ENCODE peak calls at places on chromosomes 1 and 21, in eight cellular contexts. P, V, G, C, W, J, E and K are unnamed samples.

GRCh38 chr1:2585318-2586092 is 1.1 kb upstream of the PRXL2B start:
- DNase-seq in J (peak; percentile 61), E (peak; percentile 36), G (no peak), P (peak; percentile 78), C (peak; percentile 56), W (peak; percentile 77), V (peak; percentile 65), K (no peak)

GRCh38 chr1:200850554-200850953 is 22.2 kb upstream of the GPR25 start:
- DNase-seq in E (no peak), V (no peak), W (no peak), P (no peak), C (no peak), G (no peak), J (no peak), K (no peak)

GRCh38 chr1:227449051-227449450 is 114.3 kb upstream of the ZNF678 start:
- DNase-seq in C (peak; percentile 58), E (no peak), W (peak; percentile 69), P (peak; percentile 83), V (no peak), J (no peak), G (no peak), K (peak; percentile 13)

GRCh38 chr1:94925561-94926364 is 1.1 kb downstream of the CNN3 start:
- DNase-seq in G (peak; percentile 39), V (peak; percentile 79), J (no peak), P (peak; percentile 97), E (peak; percentile 74), W (peak; percentile 46), C (peak; percentile 75), K (peak; percentile 81)

GRCh38 chr1:226633541-226634155 is 85.1 kb downstream of the STUM start:
- DNase-seq in J (no peak), P (no peak), G (no peak), W (no peak), V (no peak), C (no peak), E (no peak), K (no peak)

GRCh38 chr1:83060216-83060615 is 938.7 kb downstream of the TTLL7 start:
- DNase-seq in G (no peak), V (no peak), P (no peak), W (no peak), J (no peak), C (no peak), E (no peak), K (no peak)

GRCh38 chr1:178434360-178434759 is 62.4 kb downstream of the CLEC20A start:
- DNase-seq in J (no peak), C (no peak), P (no peak), W (no peak), E (no peak), V (no peak), G (no peak), K (no peak)

GRCh38 chr21:41425954-41426655 is at the start of gene MX1:
- DNase-seq in W (peak; percentile 91), V (peak; percentile 82), E (peak; percentile 70), J (no peak), C (peak; percentile 71), P (peak; percentile 75), G (peak; percentile 63), K (no peak)

GRCh38 chr1:203325004-203325417 is 19.7 kb downstream of the BTG2 start:
- DNase-seq in G (no peak), V (no peak), E (no peak), C (no peak), J (no peak), W (peak; percentile 84), P (peak; percentile 83), K (no peak)

GRCh38 chr1:11499825-11500331 is 20.9 kb downstream of the DISP3 start:
- DNase-seq in V (no peak), W (no peak), C (no peak), E (no peak), J (no peak), P (no peak), G (no peak), K (no peak)

GRCh38 chr1:224922404-224923164 is 6.9 kb upstream of the DNAH14 start:
- DNase-seq in G (no peak), J (no peak), W (peak; percentile 55), P (peak; percentile 73), C (peak; percentile 53), E (no peak), V (no peak), K (no peak)

GRCh38 chr1:203178083-203178482 is 2.5 kb upstream of the MYBPH start:
- DNase-seq in P (peak; percentile 91), W (no peak), V (no peak), C (peak; percentile 85), J (no peak), E (no peak), G (no peak), K (no peak)

GRCh38 chr1:1092149-1092855 is 18.2 kb upstream of the RNF223 start:
- DNase-seq in J (no peak), V (no peak), C (no peak), P (no peak), W (no peak), E (no peak), G (no peak), K (no peak)

GRCh38 chr1:227368009-227368408 is 49.7 kb upstream of the CDC42BPA start:
- DNase-seq in P (no peak), C (no peak), J (no peak), V (no peak), G (no peak), W (no peak), E (no peak), K (no peak)

GRCh38 chr1:61692155-61692783 is 32.7 kb downstream of the TM2D1 start:
- DNase-seq in P (no peak), E (peak; percentile 13), G (no peak), J (no peak), W (no peak), C (no peak), V (no peak), K (no peak)

GRCh38 chr1:167501513-167502191 is 16.7 kb downstream of the CD247 start:
- DNase-seq in E (no peak), G (no peak), J (no peak), C (no peak), W (no peak), V (no peak), P (no peak), K (no peak)

GRCh38 chr1:22731924-22732522 is 21.4 kb downstream of the EPHB2 start:
- DNase-seq in G (no peak), V (no peak), J (no peak), E (no peak), W (no peak), P (peak; percentile 81), C (no peak), K (no peak)

GRCh38 chr1:67058761-67059160 is 4.8 kb upstream of the SLC35D1 start:
- DNase-seq in G (no peak), C (no peak), E (no peak), P (no peak), J (no peak), W (no peak), V (no peak), K (no peak)

GRCh38 chr1:20887269-20887668 is 100.2 kb upstream of the HP1BP3 start:
- DNase-seq in W (no peak), P (no peak), E (no peak), V (no peak), J (no peak), C (no peak), G (no peak), K (no peak)

GRCh38 chr1:2095394-2095793 is 45.2 kb downstream of the PRKCZ start:
- DNase-seq in P (no peak), V (no peak), W (no peak), J (no peak), C (no peak), G (no peak), E (no peak), K (no peak)

GRCh38 chr1:29392486-29393450 is 156.4 kb downstream of the PTPRU start:
- DNase-seq in E (no peak), W (no peak), V (no peak), C (no peak), P (peak; percentile 36), G (no peak), J (no peak), K (no peak)

GRCh38 chr1:10679521-10680220 is 116.8 kb downstream of the CASZ1 start:
- DNase-seq in C (peak; percentile 69), E (peak; percentile 76), G (no peak), P (peak; percentile 96), W (no peak), J (no peak), V (no peak), K (no peak)

GRCh38 chr1:160340146-160340545 is 2.9 kb downstream of the COPA start:
- DNase-seq in V (no peak), P (no peak), W (no peak), J (no peak), G (no peak), E (no peak), C (no peak), K (no peak)

GRCh38 chr1:177392336-177392735 is 221.6 kb downstream of the BRINP2 start:
- DNase-seq in G (no peak), P (no peak), V (no peak), J (no peak), E (no peak), C (no peak), W (no peak), K (no peak)

GRCh38 chr1:113617438-113618141 is 141.7 kb downstream of the PHTF1 start:
- DNase-seq in J (no peak), C (no peak), W (no peak), E (no peak), P (no peak), G (no peak), V (no peak), K (no peak)

GRCh38 chr1:10575616-10576015 is 100.9 kb downstream of the PEX14 start:
- DNase-seq in J (no peak), V (no peak), E (no peak), G (no peak), C (no peak), P (no peak), W (no peak), K (no peak)

GRCh38 chr1:29756901-29757729 is 520.8 kb downstream of the PTPRU start:
- DNase-seq in J (no peak), P (peak; percentile 13), W (no peak), C (no peak), E (no peak), V (no peak), G (no peak), K (no peak)

GRCh38 chr1:186682721-186683120 is 2.5 kb upstream of the PTGS2 start:
- DNase-seq in W (no peak), E (no peak), P (no peak), C (no peak), V (no peak), J (no peak), G (no peak), K (no peak)
- TF ChIP-seq CTCF in W (peak; percentile 28), E (no peak), P (peak; percentile 58), C (no peak), V (no peak), J (peak; percentile 21), G (no peak), K (no peak)

GRCh38 chr1:157948547-157949152 is 44.8 kb upstream of the KIRREL1 start:
- DNase-seq in V (no peak), G (no peak), J (no peak), W (peak; percentile 24), P (peak; percentile 87), C (peak; percentile 61), E (no peak), K (peak; percentile 17)
- TF ChIP-seq CTCF in V (no peak), G (no peak), J (peak; percentile 17), W (peak; percentile 73), P (peak; percentile 87), C (peak; percentile 62), E (no peak), K (peak; percentile 69)

GRCh38 chr1:209590405-209590804 is 6.9 kb downstream of the CAMK1G start:
- DNase-seq in C (no peak), J (no peak), V (no peak), G (no peak), P (peak; percentile 77), W (no peak), E (no peak), K (no peak)
- TF ChIP-seq CTCF in C (no peak), J (peak; percentile 46), V (no peak), G (no peak), P (peak; percentile 66), W (no peak), E (no peak), K (peak; percentile 45)

GRCh38 chr21:25929859-25930520 is 195.2 kb downstream of the GABPA start:
- DNase-seq in G (no peak), W (no peak), P (no peak), J (no peak), E (no peak), C (no peak), V (no peak), K (no peak)
- TF ChIP-seq CTCF in G (no peak), W (no peak), P (no peak), J (peak; percentile 45), E (no peak), C (no peak), V (no peak), K (no peak)